ENCODE peak calls at places on chromosomes 1 and 21, in four cellular contexts. X is breast epithelium, T is uterus, K is pancreas. Q is an unnamed sample.

GRCh38 chr1:67572594-67573221 is 112.3 kb upstream of the GADD45A start:
- DNase-seq in X (no peak), T (no peak), K (peak; percentile 86), Q (no peak)

GRCh38 chr1:206083750-206084149 is 30.8 kb downstream of the RHEX start:
- DNase-seq in X (no peak), T (no peak), K (no peak), Q (no peak)

GRCh38 chr1:181623850-181624249 is 140.5 kb downstream of the CACNA1E start:
- DNase-seq in X (no peak), T (no peak), K (no peak), Q (no peak)

GRCh38 chr1:70044832-70045231 is 160.5 kb downstream of the LRRC40 start:
- DNase-seq in X (no peak), T (no peak), K (no peak), Q (no peak)

GRCh38 chr1:116754203-116754977 is at the start of gene CD2:
- DNase-seq in X (no peak), T (no peak), K (no peak), Q (peak; percentile 71)

GRCh38 chr1:190479537-190479936 is 1.9 kb upstream of the BRINP3 start:
- DNase-seq in X (no peak), T (no peak), K (no peak), Q (no peak)

GRCh38 chr1:214050513-214051401 is 63.0 kb downstream of the PROX1 start:
- DNase-seq in X (no peak), T (no peak), K (no peak), Q (no peak)

GRCh38 chr1:26949266-26949925 is 10.9 kb downstream of the KDF1 start:
- DNase-seq in X (no peak), T (no peak), K (no peak), Q (no peak)

GRCh38 chr1:38059632-38060286 is 13.2 kb upstream of the POU3F1 start:
- DNase-seq in X (no peak), T (no peak), K (no peak), Q (no peak)

GRCh38 chr1:159066108-159066507 is 10.5 kb downstream of the AIM2 start:
- DNase-seq in X (no peak), T (no peak), K (no peak), Q (no peak)

GRCh38 chr1:46725736-46726108 is 6.8 kb upstream of the EFCAB14 start:
- DNase-seq in X (no peak), T (no peak), K (no peak), Q (no peak)

GRCh38 chr1:152244576-152244975 is 20.6 kb upstream of the HRNR start:
- DNase-seq in X (no peak), T (no peak), K (no peak), Q (no peak)

GRCh38 chr1:1063945-1064831 is 9.9 kb downstream of the RNF223 start:
- DNase-seq in X (no peak), T (peak; percentile 60), K (peak; percentile 87), Q (peak; percentile 78)

GRCh38 chr1:180230791-180231505 is 884 bp downstream of the LHX4 start:
- DNase-seq in X (no peak), T (no peak), K (no peak), Q (no peak)

GRCh38 chr1:66300986-66301451 is 232.9 kb upstream of the SGIP1 start:
- DNase-seq in X (no peak), T (no peak), K (no peak), Q (peak; percentile 49)

GRCh38 chr21:34511154-34511553 is 856 bp downstream of the KCNE1 start:
- DNase-seq in X (no peak), T (no peak), K (no peak), Q (no peak)

GRCh38 chr1:43853161-43853921 is 80.3 kb upstream of the ARTN start:
- DNase-seq in X (no peak), T (no peak), K (peak; percentile 74), Q (no peak)

GRCh38 chr1:160748182-160748876 is 9.3 kb downstream of the SLAMF7 start:
- DNase-seq in X (no peak), T (no peak), K (no peak), Q (no peak)

GRCh38 chr1:77824083-77824482 is 44.6 kb downstream of the MIGA1 start:
- DNase-seq in X (no peak), T (no peak), K (no peak), Q (no peak)

GRCh38 chr1:231523816-231524215 is 4.7 kb upstream of the TSNAX start:
- DNase-seq in X (no peak), T (no peak), K (no peak), Q (no peak)

GRCh38 chr1:231526536-231526935 is 1.9 kb upstream of the TSNAX start:
- DNase-seq in X (no peak), T (no peak), K (no peak), Q (no peak)

GRCh38 chr1:231528175-231529029 is at the start of gene TSNAX:
- DNase-seq in X (peak; percentile 83), T (peak; percentile 94), K (peak; percentile 94), Q (peak; percentile 92)

GRCh38 chr1:231522931-231523642 is 5.4 kb upstream of the TSNAX start:
- DNase-seq in X (no peak), T (no peak), K (no peak), Q (no peak)

GRCh38 chr1:231527586-231528174 is 789 bp upstream of the TSNAX start:
- DNase-seq in X (no peak), T (no peak), K (no peak), Q (no peak)
- H3K4me3 ChIP-seq in X (peak overlapping the region; percentile 75), T (peak overlapping the region; percentile 71), K (peak overlapping the region; percentile 60), Q (peak overlapping the region; percentile 77)

DNA sequence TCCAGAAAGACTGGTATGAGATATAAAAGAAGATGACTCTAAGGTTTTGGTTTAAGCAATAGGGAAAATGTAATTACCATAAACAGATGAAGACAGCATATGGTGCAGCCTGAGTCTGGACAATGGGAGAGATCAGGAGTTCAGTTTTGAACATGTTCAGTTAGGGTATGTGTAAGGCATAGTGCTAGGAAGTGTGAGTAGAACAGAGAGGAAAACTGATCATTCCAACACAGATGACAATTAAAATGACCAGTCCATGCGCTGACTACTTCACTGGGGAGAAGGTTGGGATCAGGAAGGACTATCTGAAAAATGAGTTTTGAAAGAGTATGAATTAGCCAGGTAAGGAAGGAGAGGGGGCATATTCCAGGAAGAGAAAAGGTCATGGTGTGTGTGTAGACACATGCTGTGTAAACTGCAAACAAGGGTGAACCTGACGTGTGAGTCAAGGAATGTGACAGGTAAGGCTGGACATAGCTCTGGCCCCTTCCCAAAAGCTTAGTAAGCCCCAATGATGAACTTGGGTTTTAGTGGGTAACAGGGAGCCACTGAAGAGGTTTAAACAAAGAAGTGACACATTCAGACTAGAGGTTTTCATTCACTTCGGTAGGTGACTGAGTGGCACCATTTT is 36.9 kb downstream of the EGLN1 start:
- DNase-seq in X (no peak), T (no peak), K (no peak), Q (no peak)
- H3K4me1 ChIP-seq in X (no peaks in the 10 kb centered on the region), T (no peaks in the 10 kb centered on the region), K (peaks cover 13% of the 10 kb centered on the region), Q (no peaks in the 10 kb centered on the region)

DNA sequence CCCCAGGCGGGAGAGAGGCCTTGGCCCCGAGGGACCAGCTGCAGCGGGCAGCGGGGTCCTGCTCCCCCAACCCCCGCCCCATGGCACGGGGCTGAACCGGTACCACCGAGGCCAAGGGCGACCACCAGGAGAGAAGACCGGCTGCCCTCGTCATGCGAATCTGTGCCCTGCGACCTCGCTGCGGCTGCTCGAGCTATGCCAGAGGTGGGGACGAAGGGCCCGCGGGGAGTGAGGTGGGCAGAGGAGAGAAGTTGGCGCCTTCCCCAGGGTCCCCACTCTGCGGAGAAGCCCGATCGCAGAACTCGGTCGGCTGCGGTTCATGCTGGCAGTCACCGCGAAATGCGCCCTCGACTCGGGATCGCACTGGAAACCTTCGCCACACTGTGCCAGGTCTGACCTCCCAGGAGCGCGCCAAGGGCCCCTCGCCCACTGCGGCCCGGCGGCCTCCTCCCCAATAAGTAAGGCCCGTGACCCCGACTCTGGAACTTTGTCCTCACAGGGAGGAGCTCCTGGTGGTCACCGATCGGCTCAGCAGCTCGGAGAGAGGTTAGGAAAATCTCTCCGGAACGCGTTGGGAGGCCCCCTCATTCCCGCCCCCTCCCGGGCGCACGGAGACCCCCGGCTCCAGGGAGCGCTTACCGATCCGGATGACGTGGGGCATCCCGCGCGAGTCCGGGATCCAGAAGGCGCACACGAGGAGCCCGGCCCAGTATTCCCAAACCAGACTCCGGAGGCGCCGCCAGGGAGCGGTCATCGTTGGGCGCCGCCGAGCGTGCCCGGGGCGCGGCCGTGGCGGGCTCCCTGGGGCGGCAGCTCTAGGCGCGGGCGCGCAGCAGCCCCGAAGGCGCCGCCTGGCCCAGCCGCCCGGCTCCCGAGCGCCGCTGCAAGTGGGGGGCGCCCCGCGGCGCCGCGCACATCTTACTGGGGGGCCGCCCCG is 692 bp downstream of the GRIK3 start:
- DNase-seq in X (no peak), T (no peak), K (no peak), Q (no peak)
- H3K27me3 ChIP-seq in X (no peaks in the 10 kb centered on the region), T (peaks cover 55% of the 10 kb centered on the region), K (peaks cover 11% of the 10 kb centered on the region), Q (peaks cover 12% of the 10 kb centered on the region)

GRCh38 chr1:203325418-203326091 is 20.2 kb downstream of the BTG2 start:
- DNase-seq in X (peak; percentile 65), T (no peak), K (peak; percentile 77), Q (no peak)
- H3K4me3 ChIP-seq in X (no peak overlapping the region), T (no peak overlapping the region), K (no peak overlapping the region), Q (peak overlapping the region; percentile 15)